ENCODE peak calls at places on chromosomes 1 and 21, in four cellular contexts. F is nephron progenitor cell; Z is ELR; Q is activated naive CD4-positive, alpha-beta T cell treated with Interleukin-2 at 50 U/mL for 16 hours. S is an unnamed sample.

GRCh38 chr1:247738315-247738714 is at the start of gene OR14K1:
- DNase-seq in F (no peak), Q (no peak), Z (no peak), S (no peak)

GRCh38 chr1:225209153-225209552 is 218.7 kb downstream of the LBR start:
- DNase-seq in F (no peak), Z (no peak), Q (no peak), S (no peak)

GRCh38 chr1:25099343-25099951 is 132.9 kb downstream of the SYF2 start:
- DNase-seq in Z (peak; percentile 9), Q (peak; percentile 37), F (peak; percentile 17), S (no peak)

GRCh38 chr1:85448358-85448757 is 16.6 kb downstream of the DDAH1 start:
- DNase-seq in F (no peak), Q (no peak), Z (peak; percentile 82), S (no peak)

GRCh38 chr1:230643887-230644286 is 1.6 kb downstream of the COG2 start:
- DNase-seq in F (no peak), Q (no peak), Z (peak; percentile 30), S (no peak)

GRCh38 chr1:224095339-224095738 is 18.6 kb upstream of the FBXO28 start:
- DNase-seq in F (no peak), Q (no peak), Z (no peak), S (no peak)

GRCh38 chr21:32611471-32611997 is 643 bp downstream of the CFAP298 start:
- DNase-seq in Z (peak; percentile 48), F (peak; percentile 51), Q (peak; percentile 45), S (no peak)

GRCh38 chr21:39073063-39073462 is 110.2 kb downstream of the PSMG1 start:
- DNase-seq in Z (no peak), F (no peak), Q (no peak), S (no peak)

GRCh38 chr1:203001986-203002385 is 5.2 kb upstream of the TMEM183A start:
- DNase-seq in Q (no peak), F (no peak), Z (no peak), S (no peak)

GRCh38 chr1:237244778-237245177 is 202.8 kb downstream of the RYR2 start:
- DNase-seq in Z (no peak), Q (no peak), F (no peak), S (no peak)

GRCh38 chr1:1852619-1853414 is 38.1 kb downstream of the GNB1 start:
- DNase-seq in Q (no peak), Z (no peak), F (no peak), S (no peak)

GRCh38 chr1:40182956-40183710 is 21.9 kb downstream of the RLF start:
- DNase-seq in Z (peak; percentile 58), F (no peak), Q (no peak), S (no peak)

GRCh38 chr1:152957561-152957960 is 10.6 kb downstream of the SPRR5 start:
- DNase-seq in Q (no peak), F (no peak), Z (no peak), S (no peak)

GRCh38 chr1:237901284-237901870 is 10.7 kb upstream of the ZP4 start:
- DNase-seq in F (no peak), Z (peak; percentile 71), Q (no peak), S (no peak)

GRCh38 chr1:100661176-100661575 is 58.4 kb upstream of the VCAM1 start:
- DNase-seq in F (no peak), Z (no peak), Q (no peak), S (no peak)

GRCh38 chr1:87973901-87974300 is 645.2 kb downstream of the LMO4 start:
- DNase-seq in Z (no peak), F (no peak), Q (no peak), S (no peak)

GRCh38 chr1:68358439-68358838 is 91.3 kb downstream of the RPE65 start:
- DNase-seq in Z (no peak), Q (no peak), F (no peak), S (no peak)

GRCh38 chr1:166950156-166950555 is 25.2 kb downstream of the ILDR2 start:
- DNase-seq in Q (no peak), Z (no peak), F (peak; percentile 25), S (no peak)

GRCh38 chr1:154775559-154776338 is 94.3 kb downstream of the KCNN3 start:
- DNase-seq in Q (no peak), F (no peak), Z (no peak), S (no peak)

GRCh38 chr1:25744140-25744581 is 55.8 kb upstream of the SELENON start:
- DNase-seq in Q (no peak), Z (peak; percentile 52), F (peak; percentile 38), S (peak; percentile 72)

GRCh38 chr21:42746593-42747266 is 93.3 kb downstream of the PDE9A start:
- DNase-seq in Z (no peak), F (no peak), Q (peak; percentile 29), S (no peak)

GRCh38 chr21:31873696-31874599 is 1.1 kb downstream of the HUNK start:
- DNase-seq in Q (peak; percentile 33), F (peak; percentile 91), Z (no peak), S (no peak)

GRCh38 chr21:33449650-33450049 is 30.1 kb downstream of the TMEM50B start:
- DNase-seq in Q (no peak), Z (no peak), F (no peak), S (no peak)

GRCh38 chr1:227712648-227713047 is 22.5 kb downstream of the JMJD4 start:
- DNase-seq in Z (no peak), Q (no peak), F (no peak), S (no peak)

GRCh38 chr1:121594096-121594495 is 409.3 kb downstream of the SRGAP2C start:
- DNase-seq in Z (no peak), Q (no peak), F (no peak), S (no peak)

S was measured in tibial nerve.